ENCODE peak calls at places on chromosomes 7 and 10, in seven cellular contexts. One of them, this sample, is unnamed.

GRCh38 chr10:19966751-19967150 is 150.5 kb downstream of the PLXDC2 start:
- DNase-seq in ovary: no peak
- DNase-seq in A549: no peak
- DNase-seq in HepG2: no peak
- DNase-seq in K562: no peak
- DNase-seq in stomach: no peak
- DNase-seq in suprapubic skin: no peak
- DNase-seq in this sample: no peak

GRCh38 chr7:117673839-117674238 is 194.0 kb downstream of the CFTR start:
- DNase-seq in stomach: no peak
- DNase-seq in K562: peak
- DNase-seq in suprapubic skin: no peak
- DNase-seq in ovary: no peak
- DNase-seq in A549: peak
- DNase-seq in HepG2: peak
- DNase-seq in this sample: no peak

GRCh38 chr7:123557016-123557630 is 495 bp downstream of the NDUFA5 start:
- DNase-seq in ovary: no peak
- DNase-seq in stomach: no peak
- DNase-seq in A549: no peak
- DNase-seq in HepG2: no peak
- DNase-seq in K562: no peak
- DNase-seq in suprapubic skin: no peak
- DNase-seq in this sample: no peak

GRCh38 chr7:155002411-155003214 is at the start of gene PAXIP1:
- DNase-seq in A549: peak
- DNase-seq in HepG2: peak
- DNase-seq in stomach: peak
- DNase-seq in ovary: no peak
- DNase-seq in K562: peak
- DNase-seq in suprapubic skin: no peak
- DNase-seq in this sample: no peak

GRCh38 chr7:155066417-155066950 is 3.6 kb upstream of the HTR5A start:
- DNase-seq in K562: no peak
- DNase-seq in ovary: no peak
- DNase-seq in suprapubic skin: no peak
- DNase-seq in A549: no peak
- DNase-seq in HepG2: no peak
- DNase-seq in stomach: no peak
- DNase-seq in this sample: no peak

GRCh38 chr10:99527526-99528255 is 5.1 kb upstream of the NKX2-3 start:
- DNase-seq in stomach: no peak
- DNase-seq in A549: no peak
- DNase-seq in HepG2: no peak
- DNase-seq in ovary: no peak
- DNase-seq in K562: no peak
- DNase-seq in suprapubic skin: no peak
- DNase-seq in this sample: no peak

GRCh38 chr10:18567343-18567856 is 84.0 kb downstream of the NSUN6 start:
- DNase-seq in ovary: no peak
- DNase-seq in A549: no peak
- DNase-seq in suprapubic skin: no peak
- DNase-seq in HepG2: no peak
- DNase-seq in stomach: no peak
- DNase-seq in K562: no peak
- DNase-seq in this sample: no peak

GRCh38 chr10:120891367-120891766 is 40.2 kb downstream of the WDR11 start:
- DNase-seq in A549: no peak
- DNase-seq in suprapubic skin: no peak
- DNase-seq in HepG2: no peak
- DNase-seq in ovary: no peak
- DNase-seq in stomach: no peak
- DNase-seq in K562: no peak
- DNase-seq in this sample: no peak

GRCh38 chr10:86263907-86264306 is 102.7 kb downstream of the GRID1 start:
- DNase-seq in ovary: no peak
- DNase-seq in suprapubic skin: peak
- DNase-seq in stomach: no peak
- DNase-seq in A549: no peak
- DNase-seq in HepG2: no peak
- DNase-seq in K562: no peak
- DNase-seq in this sample: no peak

GRCh38 chr7:90764848-90765570 is 168.9 kb downstream of the CDK14 start:
- DNase-seq in HepG2: peak
- DNase-seq in A549: no peak
- DNase-seq in ovary: no peak
- DNase-seq in stomach: no peak
- DNase-seq in K562: no peak
- DNase-seq in suprapubic skin: no peak
- DNase-seq in this sample: no peak

GRCh38 chr7:34841326-34841725 is 183.3 kb downstream of the NPSR1 start:
- DNase-seq in A549: no peak
- DNase-seq in suprapubic skin: no peak
- DNase-seq in ovary: no peak
- DNase-seq in stomach: no peak
- DNase-seq in K562: no peak
- DNase-seq in HepG2: no peak
- DNase-seq in this sample: peak

GRCh38 chr7:77310982-77311381 is 105.2 kb downstream of the GSAP start:
- DNase-seq in ovary: no peak
- DNase-seq in HepG2: no peak
- DNase-seq in K562: no peak
- DNase-seq in A549: no peak
- DNase-seq in suprapubic skin: no peak
- DNase-seq in stomach: no peak
- DNase-seq in this sample: no peak

GRCh38 chr10:78589687-78590086 is 479.1 kb upstream of the ZMIZ1 start:
- DNase-seq in stomach: no peak
- DNase-seq in K562: no peak
- DNase-seq in A549: no peak
- DNase-seq in HepG2: peak
- DNase-seq in suprapubic skin: no peak
- DNase-seq in ovary: no peak
- DNase-seq in this sample: no peak

GRCh38 chr7:155288055-155288454 is 9.6 kb upstream of the INSIG1 start:
- DNase-seq in stomach: no peak
- DNase-seq in ovary: no peak
- DNase-seq in A549: no peak
- DNase-seq in HepG2: no peak
- DNase-seq in suprapubic skin: no peak
- DNase-seq in K562: no peak
- DNase-seq in this sample: no peak

GRCh38 chr10:5078781-5079180 is 15.4 kb upstream of the AKR1C3 start:
- DNase-seq in A549: no peak
- DNase-seq in K562: peak
- DNase-seq in stomach: peak
- DNase-seq in HepG2: no peak
- DNase-seq in ovary: no peak
- DNase-seq in suprapubic skin: no peak
- DNase-seq in this sample: no peak

GRCh38 chr10:110794808-110795207 is 76.9 kb upstream of the PDCD4 start:
- DNase-seq in suprapubic skin: no peak
- DNase-seq in HepG2: no peak
- DNase-seq in stomach: no peak
- DNase-seq in ovary: no peak
- DNase-seq in K562: no peak
- DNase-seq in A549: no peak
- DNase-seq in this sample: no peak

GRCh38 chr10:7551891-7552731 is 114.7 kb downstream of the ITIH5 start:
- DNase-seq in suprapubic skin: no peak
- DNase-seq in K562: no peak
- DNase-seq in HepG2: no peak
- DNase-seq in stomach: no peak
- DNase-seq in ovary: no peak
- DNase-seq in A549: no peak
- DNase-seq in this sample: no peak

GRCh38 chr7:92245487-92246362 is at the start of the genes ANKIB1 and KRIT1:
- DNase-seq in HepG2: peak
- DNase-seq in stomach: peak
- DNase-seq in ovary: peak
- DNase-seq in K562: peak
- DNase-seq in suprapubic skin: peak
- DNase-seq in A549: peak
- DNase-seq in this sample: peak

GRCh38 chr10:97503413-97503812 is 4.7 kb downstream of the UBTD1 start:
- DNase-seq in ovary: no peak
- DNase-seq in suprapubic skin: no peak
- DNase-seq in stomach: no peak
- DNase-seq in HepG2: no peak
- DNase-seq in A549: no peak
- DNase-seq in K562: no peak
- DNase-seq in this sample: no peak

DNA sequence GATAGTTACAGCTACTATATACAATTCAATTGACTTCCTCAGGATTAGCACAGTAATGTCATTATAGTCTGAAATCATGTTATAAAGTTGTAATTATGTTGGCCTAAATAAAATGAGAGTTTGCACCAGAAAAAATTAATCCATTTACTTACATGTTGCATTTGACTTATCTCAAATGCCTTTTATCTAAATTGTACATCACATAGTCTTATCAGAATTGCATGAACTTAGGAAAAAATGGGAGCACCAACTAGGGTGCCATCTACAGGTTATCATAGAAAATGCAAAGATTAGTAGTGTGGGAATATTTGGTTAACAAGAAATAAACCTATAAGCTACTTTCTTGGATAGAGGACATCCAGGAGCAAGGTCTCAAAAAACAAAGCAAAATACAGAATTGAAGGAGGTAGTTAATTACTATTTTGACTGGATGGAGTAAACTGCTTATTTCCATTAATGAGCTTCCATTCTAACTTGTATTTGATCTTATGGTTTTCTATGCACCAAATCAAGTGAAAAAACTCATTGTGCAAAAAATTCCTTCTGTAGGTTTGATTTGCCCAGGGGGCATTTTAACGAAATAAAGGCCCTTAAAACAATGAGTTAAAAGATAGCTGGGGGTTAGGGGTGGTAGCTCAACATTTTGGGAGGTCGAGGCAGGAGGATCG is 60.0 kb upstream of the ORC5 start:
- DNase-seq in stomach: no peak
- DNase-seq in K562: no peak
- DNase-seq in suprapubic skin: no peak
- DNase-seq in A549: peak
- DNase-seq in HepG2: peak
- DNase-seq in ovary: no peak
- DNase-seq in this sample: no peak
- TF ChIP-seq CTCF in stomach: no peak
- TF ChIP-seq CTCF in K562: peak
- TF ChIP-seq CTCF in suprapubic skin: no peak
- TF ChIP-seq CTCF in A549: peak
- TF ChIP-seq CTCF in HepG2: peak
- TF ChIP-seq CTCF in ovary: no peak
- TF ChIP-seq CTCF in this sample: peak

GRCh38 chr10:104255244-104255981 is 721 bp downstream of the GSTO1 start:
- DNase-seq in HepG2: peak
- DNase-seq in A549: peak
- DNase-seq in stomach: no peak
- DNase-seq in K562: peak
- DNase-seq in suprapubic skin: no peak
- DNase-seq in ovary: no peak
- DNase-seq in this sample: no peak
- TF ChIP-seq POLR2A in HepG2: peak
- TF ChIP-seq POLR2A in A549: no peak
- TF ChIP-seq POLR2A in stomach: no peak
- TF ChIP-seq POLR2A in K562: no peak
- TF ChIP-seq POLR2A in suprapubic skin: peak
- TF ChIP-seq POLR2A in ovary: no peak
- TF ChIP-seq POLR2A in this sample: peak

DNA sequence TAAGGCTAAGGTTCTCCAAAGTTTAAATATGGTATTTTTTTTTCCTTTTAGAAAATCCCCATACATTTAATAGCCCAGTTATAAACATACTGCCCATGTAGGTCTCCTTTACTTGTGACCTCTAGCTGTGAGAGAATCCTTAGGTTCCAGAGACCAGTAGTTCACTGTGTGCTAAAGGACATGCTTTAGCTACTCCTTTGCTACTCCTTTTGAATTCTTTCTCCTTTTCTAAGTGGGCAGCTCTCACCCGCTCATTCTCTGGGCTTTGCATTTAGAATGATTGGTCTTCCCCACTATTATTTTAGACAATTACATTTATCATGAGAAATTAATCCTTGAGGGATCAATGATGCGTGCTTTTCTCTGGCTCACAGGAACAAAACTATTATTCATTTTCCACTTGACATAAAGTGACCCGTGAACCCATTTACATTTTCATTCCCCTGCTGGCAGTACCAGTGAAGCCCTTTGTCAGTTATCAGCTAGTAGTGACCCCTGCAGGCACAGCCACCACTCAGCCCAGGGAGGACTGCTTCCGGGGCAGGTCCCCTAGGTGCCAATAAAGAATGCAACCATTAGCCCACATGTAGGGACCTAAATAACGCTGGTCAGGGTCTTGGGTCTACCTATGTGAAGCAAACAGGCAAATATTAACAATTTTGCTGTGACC is 844.3 kb downstream of the CNTNAP2 start:
- DNase-seq in suprapubic skin: no peak
- DNase-seq in A549: no peak
- DNase-seq in ovary: no peak
- DNase-seq in K562: no peak
- DNase-seq in stomach: no peak
- DNase-seq in HepG2: no peak
- DNase-seq in this sample: no peak
- TF ChIP-seq EP300 in suprapubic skin: no peak
- TF ChIP-seq EP300 in A549: no peak
- TF ChIP-seq EP300 in ovary: no peak
- TF ChIP-seq EP300 in K562: no peak
- TF ChIP-seq EP300 in stomach: no peak
- TF ChIP-seq EP300 in HepG2: no peak
- TF ChIP-seq EP300 in this sample: no peak

DNA sequence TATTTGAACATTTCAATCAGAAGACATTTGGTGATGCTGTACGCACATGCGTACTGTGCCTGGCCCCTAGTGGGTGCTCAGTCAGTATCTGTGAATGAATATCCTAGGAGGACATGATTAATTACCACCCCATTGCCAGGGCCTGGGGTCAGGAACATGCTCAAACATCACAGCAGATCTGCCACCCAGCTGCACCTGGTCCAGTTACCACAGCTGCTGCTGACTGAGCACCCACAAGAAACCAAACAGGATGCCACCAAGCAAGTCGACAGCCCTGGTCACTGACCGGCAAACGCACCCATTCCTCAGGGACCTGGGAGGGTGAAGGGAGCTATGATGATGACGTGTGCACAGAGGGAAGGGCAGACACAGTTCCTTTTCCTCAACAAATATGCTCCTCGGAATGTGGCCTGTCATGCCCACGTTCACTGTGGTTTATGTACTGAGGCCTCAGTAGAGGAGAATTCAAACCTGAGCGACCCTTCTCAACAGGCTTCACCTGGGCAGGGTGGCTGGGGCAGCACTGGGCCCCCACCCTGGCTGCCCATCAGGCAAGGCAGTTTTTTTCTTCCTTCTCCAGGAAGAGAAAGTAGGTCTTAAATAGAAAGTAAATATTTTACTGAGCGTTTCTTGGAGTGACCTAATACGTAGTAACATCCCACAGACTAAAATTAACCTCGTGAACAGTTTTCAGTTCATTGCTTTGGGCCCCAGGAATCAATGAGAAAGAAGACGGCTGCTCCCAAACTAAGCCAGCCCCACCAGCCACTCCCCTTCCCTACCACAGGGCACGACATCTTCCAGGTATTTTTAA is 13.4 kb downstream of the CTBP2 start:
- DNase-seq in HepG2: no peak
- DNase-seq in A549: no peak
- DNase-seq in suprapubic skin: no peak
- DNase-seq in ovary: no peak
- DNase-seq in K562: no peak
- DNase-seq in stomach: peak
- DNase-seq in this sample: no peak
- TF ChIP-seq CTCF in HepG2: no peak
- TF ChIP-seq CTCF in A549: no peak
- TF ChIP-seq CTCF in suprapubic skin: no peak
- TF ChIP-seq CTCF in ovary: no peak
- TF ChIP-seq CTCF in K562: no peak
- TF ChIP-seq CTCF in stomach: no peak
- TF ChIP-seq CTCF in this sample: no peak

This sample was measured in esophagus muscularis mucosa.